ENCODE peak calls at places on chromosomes 5 and 9, in six cellular contexts. X is fibroblast of the aortic adventitia, E is cardiac muscle cell, K is prostate gland, V is transverse colon, S is stomach. Q is an unnamed sample.
A peak's percentile ranks its signal among the peaks of the same experiment; 100 is the strongest.

GRCh38 chr5:64690417-64691151 is at the start of gene SHISAL2B:
- DNase-seq in V (no peak), K (no peak), X (peak; percentile 12), S (no peak), E (peak; percentile 61), Q (peak; percentile 14)

GRCh38 chr5:140112685-140113179 is 1.2 kb upstream of the PURA start:
- DNase-seq in E (no peak), K (no peak), X (peak; percentile 52), V (no peak), S (no peak), Q (no peak)

GRCh38 chr9:121322037-121322736 is 47.9 kb downstream of the STOM start:
- DNase-seq in V (no peak), K (no peak), S (no peak), X (peak; percentile 98), E (no peak), Q (no peak)

GRCh38 chr5:109062669-109063068 is 315.0 kb downstream of the FER start:
- DNase-seq in K (no peak), X (peak; percentile 50), S (no peak), E (no peak), V (no peak), Q (no peak)

GRCh38 chr5:92890841-92891244 is 690.2 kb downstream of the NR2F1-AS1 start:
- DNase-seq in E (no peak), K (no peak), V (no peak), X (peak; percentile 66), S (no peak), Q (no peak)

GRCh38 chr5:168991991-168992390 is 308.9 kb downstream of the SLIT3 start:
- DNase-seq in S (no peak), K (no peak), E (no peak), V (no peak), X (peak; percentile 28), Q (no peak)

GRCh38 chr5:102628449-102629175 is 126.5 kb upstream of the PAM start:
- DNase-seq in X (peak; percentile 18), V (no peak), S (no peak), E (no peak), K (no peak), Q (no peak)

GRCh38 chr5:152560508-152561137 is 155.5 kb upstream of the NMUR2 start:
- DNase-seq in V (peak; percentile 46), S (peak; percentile 70), K (no peak), X (peak; percentile 24), E (peak; percentile 75), Q (peak; percentile 63)

DNA sequence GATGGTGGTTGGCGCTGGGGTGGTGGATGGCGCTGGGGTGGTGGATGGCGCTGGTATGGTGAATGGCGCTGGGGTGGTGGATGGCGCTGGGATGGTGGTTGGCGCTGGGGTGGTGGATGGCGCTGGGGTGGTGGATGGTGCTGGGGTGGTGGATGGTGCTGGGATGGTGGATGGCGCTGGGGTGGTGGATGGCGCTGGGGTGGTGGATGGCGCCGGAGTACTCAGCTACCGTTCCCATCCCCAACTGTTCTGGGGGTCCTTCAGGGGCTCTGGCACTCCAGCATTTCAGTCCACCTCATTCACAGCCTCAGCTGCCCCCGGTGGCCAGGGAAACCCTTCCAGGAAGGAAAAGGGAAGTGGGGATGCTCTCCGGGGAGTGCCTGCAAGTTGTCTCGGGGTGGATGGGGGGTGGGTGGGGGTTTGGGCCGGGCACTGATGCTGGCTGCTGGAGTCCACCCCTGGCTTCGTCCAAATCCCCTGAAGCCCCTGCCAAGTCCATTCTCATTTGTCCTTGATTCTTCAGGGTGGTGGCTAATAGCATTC is 147.3 kb upstream of the COL5A1 start:
- DNase-seq in K (no peak), S (no peak), X (no peak), V (peak; percentile 3), E (no peak), Q (no peak)
- TF ChIP-seq CTCF in K (no peak), S (no peak), X (no peak), V (no peak), E (no peak), Q (no peak)

GRCh38 chr5:176405656-176406435 is 10.5 kb downstream of the CLTB start:
- DNase-seq in K (no peak), S (no peak), V (peak; percentile 56), X (no peak), E (no peak), Q (no peak)
- TF ChIP-seq CTCF in K (no peak), S (no peak), V (peak; percentile 70), X (no peak), E (no peak), Q (no peak)

GRCh38 chr5:79109527-79110492 is 1.8 kb upstream of the BHMT start:
- DNase-seq in X (no peak), V (no peak), E (peak; percentile 15), K (no peak), S (no peak), Q (peak; percentile 68)
- TF ChIP-seq CTCF in X (peak; percentile 16), V (peak; percentile 12), E (peak; percentile 45), K (no peak), S (no peak), Q (peak; percentile 85)

DNA sequence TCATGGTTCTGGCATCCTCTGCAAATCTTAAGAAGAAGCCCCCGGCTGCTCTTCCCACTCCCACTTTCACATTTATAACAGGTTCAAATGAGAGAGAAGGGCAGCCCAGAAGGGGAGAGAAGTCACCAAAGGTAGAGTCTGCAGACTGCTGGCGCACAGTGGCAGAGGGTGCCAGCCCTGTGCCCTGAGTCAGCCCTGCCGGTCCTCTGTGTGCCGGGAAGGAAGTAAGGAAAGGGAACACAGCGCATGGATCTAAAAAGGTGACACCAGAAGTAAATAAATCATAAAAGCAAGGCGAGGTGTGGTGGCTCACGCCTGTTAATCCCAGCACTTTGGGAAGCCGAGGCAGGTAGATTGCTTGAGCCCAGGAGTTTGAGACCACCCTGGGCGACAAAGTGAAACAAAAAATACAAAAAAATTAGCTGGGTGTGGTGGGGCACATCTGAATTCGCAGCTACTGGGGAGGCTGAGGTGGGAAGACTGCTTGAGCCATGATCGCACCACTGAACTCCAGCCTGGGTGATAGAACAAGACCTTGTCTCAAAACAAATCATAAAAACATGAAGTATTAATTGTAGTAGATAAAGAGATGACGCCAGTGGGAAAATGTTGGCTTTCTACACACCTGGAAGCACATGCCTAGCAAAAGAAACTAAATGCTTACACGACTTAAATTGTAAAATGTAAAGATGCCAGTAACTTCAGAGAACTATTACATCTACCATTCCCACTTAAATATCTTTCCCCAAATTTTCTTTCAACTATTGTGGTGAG is 29.9 kb downstream of the RNF130 start:
- DNase-seq in V (peak; percentile 51), K (no peak), X (no peak), E (no peak), S (peak; percentile 52), Q (no peak)
- TF ChIP-seq CTCF in V (no peak), K (no peak), X (no peak), E (no peak), S (no peak), Q (no peak)

Q was measured in activated CD8-positive, alpha-beta T cell treated with anti-CD3 and anti-CD28 coated beads for 36 hours.